ENCODE peak calls at places on chromosomes 7 and 10, in seven cellular contexts. Y, P, C, M, R, Z and L are unnamed samples.

GRCh38 chr7:103727982-103728610 is 261.4 kb downstream of the RELN start:
- DNase-seq in C (no peak), Y (no peak), M (no peak), Z (no peak), P (no peak), R (no peak), L (no peak)

GRCh38 chr10:24680647-24681475 is 42.8 kb downstream of the ARHGAP21 start:
- DNase-seq in R (no peak), Y (peak), C (no peak), Z (peak), M (peak), P (peak), L (no peak)

GRCh38 chr10:91635401-91636400 is 2.8 kb upstream of the PPP1R3C start:
- DNase-seq in Z (peak), Y (peak), R (peak), P (peak), C (peak), M (peak), L (peak)

GRCh38 chr7:115825736-115826135 is 204.8 kb downstream of the TFEC start:
- DNase-seq in Z (peak), C (no peak), R (no peak), M (peak), P (peak), Y (no peak), L (no peak)

GRCh38 chr10:11397077-11397476 is 214.4 kb downstream of the USP6NL start:
- DNase-seq in M (no peak), C (peak), P (no peak), Y (no peak), Z (no peak), R (no peak), L (no peak)

GRCh38 chr7:55130079-55130476 is 111.3 kb downstream of the EGFR start:
- DNase-seq in R (no peak), P (peak), C (no peak), Z (peak), M (peak), Y (no peak), L (no peak)

GRCh38 chr10:92699518-92700272 is 9.9 kb downstream of the HHEX start:
- DNase-seq in P (peak), C (peak), Z (peak), Y (peak), M (peak), R (no peak), L (peak)

GRCh38 chr10:129710510-129710847 is 243.4 kb downstream of the MGMT start:
- DNase-seq in M (no peak), P (no peak), Y (no peak), Z (no peak), R (no peak), C (peak), L (no peak)

GRCh38 chr10:30804478-30805055 is 175.0 kb upstream of the LYZL2 start:
- DNase-seq in Y (peak), P (no peak), C (no peak), M (peak), R (no peak), Z (peak), L (no peak)

GRCh38 chr7:41732279-41733062 is 29.6 kb upstream of the INHBA start:
- DNase-seq in Z (no peak), P (peak), C (no peak), Y (peak), R (peak), M (peak), L (no peak)

GRCh38 chr7:130814753-130815152 is 80.7 kb upstream of the KLF14 start:
- DNase-seq in R (peak), Y (peak), C (no peak), P (peak), Z (peak), M (peak), L (no peak)

GRCh38 chr7:49800031-49800430 is 26.6 kb downstream of the VWC2 start:
- DNase-seq in M (no peak), R (no peak), C (no peak), P (no peak), Z (no peak), Y (no peak), L (no peak)

GRCh38 chr7:105690286-105690915 is 109.1 kb upstream of the EFCAB10 start:
- DNase-seq in C (peak), P (no peak), M (no peak), R (no peak), Z (peak), Y (peak), L (no peak)

GRCh38 chr7:134284952-134285351 is 31.8 kb downstream of the SLC35B4 start:
- DNase-seq in P (no peak), Y (no peak), M (no peak), C (no peak), Z (no peak), R (no peak), L (no peak)

GRCh38 chr7:134280508-134280907 is 36.2 kb downstream of the SLC35B4 start:
- DNase-seq in P (no peak), Z (no peak), M (no peak), Y (no peak), C (no peak), R (no peak), L (no peak)

GRCh38 chr7:134279898-134280297 is 36.8 kb downstream of the SLC35B4 start:
- DNase-seq in Y (no peak), Z (no peak), M (no peak), C (no peak), R (no peak), P (no peak), L (no peak)

GRCh38 chr7:134288265-134288664 is 28.5 kb downstream of the SLC35B4 start:
- DNase-seq in Z (no peak), M (no peak), P (no peak), C (no peak), Y (no peak), R (no peak), L (no peak)

DNA sequence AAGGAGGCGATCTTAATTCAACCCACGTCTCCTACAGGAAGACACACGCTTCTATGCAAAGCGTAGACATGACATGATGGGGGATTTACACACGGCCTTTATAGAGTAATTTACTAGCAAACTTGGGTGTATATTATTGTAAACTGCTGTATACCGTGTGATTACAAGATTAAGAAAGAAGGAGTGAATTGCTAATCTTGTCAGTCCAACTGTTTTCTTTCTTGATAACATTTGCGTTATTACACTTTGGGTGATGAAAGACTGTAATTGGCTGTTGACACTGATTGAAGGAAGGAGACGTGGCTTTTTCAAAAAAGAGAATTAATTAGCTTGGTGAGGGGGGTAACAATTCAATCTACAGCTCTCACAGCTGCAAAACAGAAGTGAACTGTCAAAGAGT is 32.8 kb downstream of the SLC35B4 start:
- DNase-seq in Z (no peak), P (no peak), Y (no peak), R (no peak), M (no peak), C (no peak), L (no peak)
- H3K9ac ChIP-seq in Z (no peak), P (no peak), Y (no peak), R (no peak), M (no peak), C (no peak), L (no peak)

GRCh38 chr10:18345308-18345707 is 205.1 kb downstream of the CACNB2 start:
- DNase-seq in C (no peak), P (no peak), Z (no peak), Y (no peak), R (no peak), M (no peak), L (no peak)

GRCh38 chr10:18340496-18341051 is 200.3 kb downstream of the CACNB2 start:
- DNase-seq in P (peak), M (peak), C (no peak), Y (no peak), Z (peak), R (no peak), L (no peak)

GRCh38 chr10:18343573-18343972 is 203.3 kb downstream of the CACNB2 start:
- DNase-seq in M (no peak), R (no peak), Z (no peak), Y (no peak), P (no peak), C (no peak), L (no peak)

DNA sequence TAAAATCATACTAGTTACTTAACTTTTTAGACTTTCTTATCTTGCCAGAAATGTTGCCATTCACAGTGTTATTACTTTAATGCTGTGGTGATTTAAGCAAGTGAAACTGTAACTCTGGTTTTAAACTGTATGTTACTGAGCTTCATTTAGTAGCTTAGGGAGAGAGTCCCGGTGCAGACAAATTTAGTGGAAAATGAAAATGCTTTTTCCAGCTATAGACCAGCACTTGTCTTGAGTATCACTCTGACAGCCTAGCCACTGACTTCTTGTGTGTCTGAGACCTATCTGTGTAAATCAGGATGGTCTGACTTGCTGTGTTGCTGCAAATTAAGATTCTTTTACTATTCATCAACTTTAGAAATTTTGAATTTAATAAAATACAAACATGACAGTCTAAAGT is 200.8 kb downstream of the CACNB2 start:
- DNase-seq in Y (no peak), R (no peak), Z (no peak), C (no peak), M (no peak), P (no peak), L (no peak)
- H3K9ac ChIP-seq in Y (no peak), R (no peak), Z (no peak), C (no peak), M (peak), P (peak), L (no peak)

GRCh38 chr10:18133046-18133445 is 7.2 kb upstream of the CACNB2 start:
- DNase-seq in R (no peak), M (no peak), P (no peak), C (no peak), Z (no peak), Y (no peak), L (no peak)
- H3K9ac ChIP-seq in R (no peak), M (no peak), P (no peak), C (no peak), Z (no peak), Y (no peak), L (no peak)

DNA sequence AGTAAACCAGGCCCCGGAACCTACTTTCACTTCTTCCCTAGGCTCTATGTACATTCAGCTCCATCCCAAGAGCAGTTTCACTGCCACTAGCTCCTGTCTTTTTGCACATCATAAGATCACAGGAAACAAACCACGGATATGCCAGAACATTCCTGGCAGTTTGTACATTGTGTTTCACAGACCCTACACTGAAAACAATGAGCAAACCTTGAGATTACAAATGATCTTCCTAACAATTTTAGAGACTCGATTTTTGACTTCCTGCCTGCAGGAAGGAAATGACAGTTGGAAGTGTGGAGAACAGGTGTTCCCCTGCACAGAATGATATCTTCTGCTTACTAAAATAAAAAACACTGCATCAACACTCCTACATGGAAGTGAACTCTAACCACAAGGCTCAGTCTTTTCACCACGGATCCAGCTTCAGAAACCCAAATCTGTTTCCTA is 7.6 kb upstream of the TMEM236 start:
- DNase-seq in C (no peak), Z (no peak), Y (no peak), R (no peak), P (no peak), M (no peak), L (peak)
- H3K9ac ChIP-seq in C (no peak), Z (no peak), Y (no peak), R (no peak), P (no peak), M (no peak), L (peak)

DNA sequence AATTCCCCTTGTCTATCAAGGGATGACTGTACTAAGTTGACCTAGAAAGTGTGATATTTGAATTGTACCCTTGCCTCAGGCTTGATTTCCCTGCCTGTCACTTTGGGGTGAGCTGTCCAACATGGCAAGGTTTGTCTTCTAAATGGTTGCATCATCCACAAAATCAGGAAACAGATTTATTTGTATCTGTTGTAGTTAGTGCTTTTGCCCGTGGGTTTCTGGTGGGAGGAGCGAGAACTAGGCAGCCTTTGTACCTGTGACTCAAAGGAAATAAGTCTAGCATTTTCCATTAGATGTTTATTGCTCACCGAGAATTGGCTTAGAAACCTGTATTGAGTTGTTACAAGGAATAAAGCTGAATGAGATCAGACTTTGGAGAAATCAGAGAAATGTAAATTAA is 650.8 kb downstream of the LRMDA start:
- DNase-seq in M (no peak), P (no peak), Y (peak), R (no peak), Z (peak), C (no peak), L (no peak)
- H3K9ac ChIP-seq in M (no peak), P (no peak), Y (no peak), R (no peak), Z (no peak), C (no peak), L (no peak)